ENCODE peak calls at places on chromosomes 16 and 17, in eight cellular contexts. F is PC-9, Q is thoracic aorta, A is DND-41, P is NB4, W is psoas muscle, L is cardiac fibroblast, N is foreskin fibroblast. H is an unnamed sample.
A peak's percentile ranks its signal among the peaks of the same experiment; 100 is the strongest.

GRCh38 chr17:7589204-7589868 is 558 bp downstream of the SOX15 start:
- DNase-seq in F (peak; percentile 88), Q (no peak), A (no peak), P (no peak), W (peak; percentile 93), L (peak; percentile 89), N (peak; percentile 80), H (peak; percentile 27)

GRCh38 chr17:76946111-76946771 is 78.0 kb downstream of the MGAT5B start:
- DNase-seq in F (no peak), Q (no peak), A (no peak), P (no peak), W (no peak), L (no peak), N (no peak), H (no peak)

GRCh38 chr17:42373896-42374295 is 14.3 kb downstream of the STAT3 start:
- DNase-seq in F (no peak), Q (no peak), A (no peak), P (no peak), W (no peak), L (no peak), N (no peak), H (no peak)

GRCh38 chr16:81779540-81780320 is 639 bp downstream of the PLCG2 start:
- DNase-seq in F (peak; percentile 29), Q (no peak), A (no peak), P (peak; percentile 69), W (peak; percentile 61), L (no peak), N (no peak), H (no peak)

GRCh38 chr17:81583589-81584337 is 31.6 kb upstream of the FAAP100 start:
- DNase-seq in F (no peak), Q (no peak), A (no peak), P (no peak), W (no peak), L (no peak), N (no peak), H (peak; percentile 85)

GRCh38 chr16:29876578-29877249 is 13.7 kb upstream of the CDIPT start:
- DNase-seq in F (no peak), Q (no peak), A (no peak), P (no peak), W (no peak), L (no peak), N (no peak), H (no peak)

GRCh38 chr17:44315760-44316731 is 7.6 kb downstream of the RUNDC3A start:
- DNase-seq in F (no peak), Q (no peak), A (no peak), P (no peak), W (no peak), L (no peak), N (no peak), H (no peak)

GRCh38 chr16:54447606-54448440 is 161.2 kb upstream of the IRX3 start:
- DNase-seq in F (peak; percentile 17), Q (no peak), A (no peak), P (peak; percentile 92), W (no peak), L (peak; percentile 68), N (peak; percentile 61), H (no peak)

GRCh38 chr16:48013476-48013875 is 142.3 kb downstream of the ABCC12 start:
- DNase-seq in F (peak; percentile 53), Q (no peak), A (no peak), P (no peak), W (no peak), L (peak; percentile 29), N (no peak), H (no peak)

GRCh38 chr16:30535777-30536190 is 1.1 kb upstream of the ZNF747 start:
- DNase-seq in F (peak; percentile 67), Q (no peak), A (peak; percentile 78), P (peak; percentile 87), W (peak; percentile 86), L (peak; percentile 82), N (peak; percentile 69), H (no peak)

GRCh38 chr17:60602385-60602742 is 2.4 kb downstream of the PPM1D start:
- DNase-seq in F (peak; percentile 6), Q (no peak), A (no peak), P (no peak), W (no peak), L (no peak), N (no peak), H (no peak)

GRCh38 chr16:87936375-87937230 is at the start of gene CA5A:
- DNase-seq in F (no peak), Q (no peak), A (no peak), P (no peak), W (no peak), L (no peak), N (no peak), H (no peak)

GRCh38 chr16:87086156-87086555 is 231.0 kb downstream of the C16orf95 start:
- DNase-seq in F (no peak), Q (no peak), A (no peak), P (no peak), W (no peak), L (peak; percentile 3), N (peak; percentile 30), H (no peak)

GRCh38 chr16:1532081-1532760 is 1.2 kb upstream of the TMEM204 start:
- DNase-seq in F (no peak), Q (no peak), A (no peak), P (no peak), W (peak; percentile 95), L (peak; percentile 24), N (peak; percentile 56), H (peak; percentile 45)

GRCh38 chr16:86668136-86668535 is 89.8 kb downstream of the FOXL1 start:
- DNase-seq in F (no peak), Q (no peak), A (no peak), P (peak; percentile 10), W (no peak), L (peak; percentile 72), N (peak; percentile 73), H (no peak)

GRCh38 chr17:62778990-62779681 is 29.0 kb downstream of the MARCHF10 start:
- DNase-seq in F (peak; percentile 89), Q (no peak), A (no peak), P (no peak), W (no peak), L (peak; percentile 78), N (peak; percentile 98), H (no peak)

GRCh38 chr16:23962001-23962400 is 126.2 kb downstream of the PRKCB start:
- DNase-seq in F (no peak), Q (no peak), A (no peak), P (no peak), W (no peak), L (no peak), N (no peak), H (no peak)

GRCh38 chr16:89046491-89046890 is 47.2 kb upstream of the ACSF3 start:
- DNase-seq in F (no peak), Q (no peak), A (no peak), P (no peak), W (peak; percentile 36), L (no peak), N (no peak), H (no peak)

GRCh38 chr17:21376585-21376834 is 353 bp downstream of the KCNJ12 start:
- DNase-seq in F (no peak), Q (no peak), A (no peak), P (no peak), W (no peak), L (no peak), N (no peak), H (no peak)
- H3K4me3 ChIP-seq in F (peak overlapping the region; percentile 35), Q (peak overlapping the region; percentile 78), A (no peak overlapping the region), P (no peak overlapping the region), W (peak overlapping the region; percentile 68), L (no peak overlapping the region), N (no peak overlapping the region), H (no peak overlapping the region)

DNA sequence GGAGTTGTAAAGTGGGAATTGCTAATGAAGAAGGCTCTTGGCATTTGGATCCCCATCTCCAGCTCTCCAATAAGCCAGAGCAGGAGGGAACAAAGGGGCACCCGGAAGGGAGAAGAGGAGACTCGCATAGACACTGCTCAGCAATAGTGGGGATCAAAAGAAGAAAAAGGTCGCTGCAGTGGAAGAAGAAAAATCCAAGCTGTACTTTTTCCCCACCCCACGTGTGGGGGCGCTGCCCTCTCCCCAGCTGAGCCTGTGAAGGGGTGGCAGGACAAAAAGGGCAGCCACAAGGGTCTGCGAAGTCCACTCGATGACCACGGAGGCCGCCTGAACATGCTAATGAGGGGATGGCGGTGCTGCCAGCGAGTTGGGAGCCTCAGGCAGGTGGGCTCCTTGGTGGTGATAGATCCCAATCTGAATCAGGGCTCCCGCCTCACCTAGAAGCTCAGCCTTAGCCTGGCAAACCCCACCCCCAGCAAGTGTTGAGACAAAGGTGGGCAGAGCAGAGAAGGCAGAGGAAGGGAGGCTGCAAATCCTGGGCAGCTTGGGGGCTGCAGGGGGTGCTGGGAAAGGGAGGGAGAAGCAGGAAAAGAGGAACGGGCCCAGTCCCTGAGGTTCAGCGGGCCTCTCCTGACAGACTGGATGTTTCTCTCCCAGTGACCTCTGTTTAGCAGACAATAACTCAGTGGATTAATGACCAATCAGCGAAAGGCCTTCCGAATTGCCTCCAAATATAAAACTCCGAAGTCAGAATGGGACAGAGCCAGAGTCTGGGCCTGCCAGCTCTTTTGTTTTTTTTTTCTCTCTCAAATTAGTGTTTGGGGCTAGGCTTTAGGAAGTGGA is 14.9 kb upstream of the HOXB2 start:
- DNase-seq in F (no peak), Q (no peak), A (no peak), P (no peak), W (no peak), L (no peak), N (no peak), H (no peak)
- TF ChIP-seq CTCF in F (no peak), Q (no peak), A (no peak), P (no peak), W (no peak), L (no peak), N (no peak), H (no peak)

DNA sequence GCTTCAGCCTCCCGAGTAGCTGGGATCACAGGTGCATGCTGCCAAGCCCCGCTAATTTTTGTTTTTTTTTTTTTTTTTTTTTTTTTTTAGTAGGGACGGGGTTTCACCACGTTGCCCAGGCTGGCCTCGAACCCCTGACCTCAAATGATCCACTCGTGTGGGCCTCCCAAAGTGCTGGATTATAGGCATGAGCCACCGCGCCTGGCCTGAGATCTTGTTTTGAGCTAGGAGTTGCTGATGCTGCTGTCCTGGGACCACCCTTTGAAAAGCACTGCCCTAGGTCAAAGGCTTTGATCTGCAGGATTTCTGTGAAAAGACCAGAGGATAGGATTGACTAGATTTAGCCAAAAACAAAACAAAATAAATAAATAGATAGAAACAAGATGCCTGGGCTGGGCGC is 798 bp upstream of the SLC39A11 start:
- DNase-seq in F (no peak), Q (no peak), A (no peak), P (no peak), W (no peak), L (no peak), N (no peak), H (no peak)
- H3K4me3 ChIP-seq in F (no peak overlapping the region), Q (peak overlapping the region; percentile 80), A (peak overlapping the region; percentile 73), P (no peak overlapping the region), W (peak overlapping the region; percentile 80), L (no peak overlapping the region), N (no peak overlapping the region), H (no peak overlapping the region)

DNA sequence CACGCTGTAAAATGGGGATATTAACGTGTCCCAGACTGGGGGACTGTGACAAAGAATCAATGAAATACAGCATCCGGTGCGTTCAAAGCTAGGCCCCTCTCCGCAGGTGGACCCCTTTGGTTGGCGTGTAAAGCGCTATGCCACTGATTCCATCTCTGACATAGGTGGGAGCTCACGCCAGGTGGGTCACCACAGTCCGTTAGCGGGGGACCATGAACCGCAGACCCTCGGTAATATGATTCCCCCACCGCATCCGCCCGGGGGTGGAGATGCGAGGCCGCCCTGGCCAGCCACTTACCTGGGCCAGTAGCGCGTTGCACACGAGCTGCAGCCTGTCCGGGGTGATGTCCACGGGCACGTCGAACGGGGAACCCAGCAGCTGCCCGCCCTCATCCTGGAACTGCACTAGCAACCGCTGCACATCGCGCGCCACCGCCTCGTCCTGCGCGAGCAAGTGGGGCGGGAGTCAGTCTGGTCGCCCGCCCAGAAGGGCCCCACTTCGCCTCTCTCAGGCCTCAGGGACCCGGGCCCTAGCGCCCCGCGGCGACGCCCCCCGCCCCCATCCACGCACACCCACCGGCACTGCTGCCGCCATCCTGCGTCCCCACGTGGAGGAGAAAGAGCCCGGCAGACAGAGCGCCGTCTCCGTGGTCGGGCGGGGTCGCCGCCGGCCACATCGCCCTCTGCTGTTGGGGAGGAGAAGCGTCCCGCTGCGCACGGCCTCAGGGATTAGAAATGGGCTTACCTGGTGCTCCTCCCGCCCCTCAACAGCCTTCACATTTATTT is at the start of gene NLE1:
- DNase-seq in F (peak; percentile 79), Q (peak; percentile 24), A (peak; percentile 90), P (peak; percentile 91), W (peak; percentile 92), L (peak; percentile 87), N (peak; percentile 72), H (peak; percentile 56)
- TF ChIP-seq CTCF in F (peak; percentile 85), Q (peak; percentile 90), A (peak; percentile 96), P (peak; percentile 82), W (peak; percentile 90), L (peak; percentile 94), N (peak; percentile 86), H (peak; percentile 97)

H was measured in LNCaP clone FGC.